ENCODE peak calls at places on chromosomes 7 and 10, in nine cellular contexts. S, N, Z, P, E, W, O, V and L are unnamed samples.

GRCh38 chr7:138029941-138030340 is 28.1 kb upstream of the CREB3L2 start:
- DNase-seq in N (no peak), Z (no peak), E (peak; percentile 3), O (peak; percentile 14), P (no peak), W (no peak), V (peak; percentile 7), S (no peak), L (no peak)

GRCh38 chr10:119431768-119432135 is 110.8 kb downstream of the RGS10 start:
- DNase-seq in Z (no peak), N (no peak), P (no peak), V (no peak), O (no peak), E (no peak), W (no peak), S (no peak), L (no peak)

GRCh38 chr10:35574924-35575352 is 30.2 kb upstream of the GJD4 start:
- DNase-seq in P (no peak), E (no peak), V (peak; percentile 63), Z (no peak), S (no peak), W (peak; percentile 98), N (no peak), O (peak; percentile 88), L (peak; percentile 3)

GRCh38 chr7:105853931-105854419 is 22.4 kb downstream of the ATXN7L1 start:
- DNase-seq in E (no peak), W (peak; percentile 23), S (no peak), Z (no peak), V (peak; percentile 38), P (no peak), N (no peak), O (no peak), L (no peak)

GRCh38 chr7:128351296-128352123 is 7.8 kb upstream of the RBM28 start:
- DNase-seq in O (no peak), S (no peak), Z (no peak), N (no peak), W (no peak), V (peak; percentile 19), E (no peak), P (no peak), L (no peak)

GRCh38 chr10:102043456-102043855 is 12.5 kb downstream of the ARMH3 start:
- DNase-seq in E (no peak), V (no peak), Z (no peak), P (no peak), O (no peak), S (no peak), W (peak; percentile 42), N (no peak), L (no peak)

GRCh38 chr10:124171561-124171960 is 78.2 kb upstream of the CHST15 start:
- DNase-seq in O (no peak), V (no peak), P (no peak), S (no peak), N (no peak), W (no peak), Z (no peak), E (no peak), L (no peak)

GRCh38 chr10:6843477-6843876 is 263.4 kb upstream of the PRKCQ start:
- DNase-seq in S (no peak), N (no peak), E (no peak), P (no peak), W (no peak), O (no peak), Z (no peak), V (no peak), L (no peak)

GRCh38 chr10:130802301-130802700 is 509.2 kb downstream of the TCERG1L start:
- DNase-seq in V (no peak), S (no peak), W (no peak), N (no peak), E (no peak), P (no peak), Z (no peak), O (no peak), L (no peak)

DNA sequence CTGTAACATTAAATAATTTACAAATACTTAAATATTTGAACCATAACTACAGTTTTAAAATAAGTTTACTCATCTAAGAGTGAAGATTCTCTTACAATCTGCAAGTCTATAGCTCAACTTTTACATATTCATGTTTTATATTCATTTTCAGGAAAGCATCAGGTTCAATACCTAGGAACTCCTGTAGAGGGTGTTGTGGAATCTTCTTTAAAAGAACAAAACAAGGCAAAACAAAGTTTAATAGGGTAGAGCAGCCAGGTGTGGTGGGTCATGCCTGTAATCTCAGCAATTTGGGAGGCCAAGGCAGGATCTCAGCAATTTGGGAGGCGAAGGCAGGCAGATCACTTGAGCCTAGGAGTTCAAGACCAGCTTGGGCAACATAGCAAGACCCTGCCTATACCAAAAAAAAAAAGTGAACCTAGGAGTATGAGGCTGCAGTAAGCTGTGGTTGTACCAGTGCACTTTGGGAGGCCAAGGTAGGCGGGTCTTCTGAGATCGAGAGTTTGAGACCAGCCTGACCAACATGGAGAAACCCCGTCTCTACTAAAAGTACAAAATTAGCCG is 45.1 kb downstream of the ST8SIA6 start:
- DNase-seq in S (no peak), W (peak; percentile 5), N (no peak), Z (no peak), V (peak; percentile 33), P (no peak), E (no peak), O (peak; percentile 36), L (no peak)
- TF ChIP-seq CTCF in S (peak; percentile 46), W (peak; percentile 52), N (peak; percentile 22), Z (peak; percentile 12), V (peak; percentile 51), P (peak; percentile 69), E (peak; percentile 54), O (peak; percentile 62), L (peak; percentile 40)

DNA sequence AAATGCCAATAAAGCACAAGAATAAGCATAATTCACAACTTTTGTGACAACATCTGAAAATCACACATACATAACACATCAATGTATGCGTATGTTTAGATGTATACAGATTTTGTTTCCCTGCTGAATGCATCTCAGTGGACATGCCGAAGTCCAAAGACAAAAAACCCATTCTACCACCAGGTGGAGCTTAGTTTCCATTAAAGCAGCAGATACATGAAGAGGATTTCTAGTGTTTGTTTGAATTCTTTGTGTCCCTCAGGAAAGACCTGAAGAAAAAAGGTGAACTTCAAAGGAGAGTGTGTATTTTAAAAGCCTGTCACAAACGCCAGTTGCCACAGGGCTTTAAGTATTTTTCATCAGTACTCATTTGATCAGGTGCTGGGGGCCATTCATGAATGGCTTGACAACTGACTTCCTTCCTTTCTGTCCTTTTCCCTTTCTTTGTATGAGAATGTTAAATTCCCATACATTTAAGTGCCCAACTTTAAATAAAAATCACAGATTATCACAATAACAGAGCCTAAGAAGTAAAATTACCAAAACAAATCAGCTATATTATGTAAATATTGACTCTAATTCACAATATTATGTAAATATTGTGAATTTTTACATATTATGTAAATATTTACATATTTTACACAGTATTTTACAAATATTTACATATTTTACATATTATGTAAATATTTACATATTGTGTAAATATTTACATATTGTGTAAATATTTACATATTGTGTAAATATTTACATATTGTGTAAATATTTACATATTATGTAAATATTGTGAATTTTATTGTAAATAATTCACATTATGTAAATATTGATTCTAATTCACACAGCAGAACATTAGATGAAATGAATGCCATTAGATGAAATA is 343.0 kb downstream of the CRPPA start:
- DNase-seq in P (no peak), E (peak; percentile 56), Z (no peak), W (peak; percentile 64), S (no peak), N (no peak), O (peak; percentile 86), V (peak; percentile 80), L (no peak)
- TF ChIP-seq CTCF in P (peak; percentile 54), E (peak; percentile 76), Z (peak; percentile 74), W (peak; percentile 70), S (peak; percentile 68), N (peak; percentile 63), O (peak; percentile 79), V (peak; percentile 74), L (peak; percentile 72)

DNA sequence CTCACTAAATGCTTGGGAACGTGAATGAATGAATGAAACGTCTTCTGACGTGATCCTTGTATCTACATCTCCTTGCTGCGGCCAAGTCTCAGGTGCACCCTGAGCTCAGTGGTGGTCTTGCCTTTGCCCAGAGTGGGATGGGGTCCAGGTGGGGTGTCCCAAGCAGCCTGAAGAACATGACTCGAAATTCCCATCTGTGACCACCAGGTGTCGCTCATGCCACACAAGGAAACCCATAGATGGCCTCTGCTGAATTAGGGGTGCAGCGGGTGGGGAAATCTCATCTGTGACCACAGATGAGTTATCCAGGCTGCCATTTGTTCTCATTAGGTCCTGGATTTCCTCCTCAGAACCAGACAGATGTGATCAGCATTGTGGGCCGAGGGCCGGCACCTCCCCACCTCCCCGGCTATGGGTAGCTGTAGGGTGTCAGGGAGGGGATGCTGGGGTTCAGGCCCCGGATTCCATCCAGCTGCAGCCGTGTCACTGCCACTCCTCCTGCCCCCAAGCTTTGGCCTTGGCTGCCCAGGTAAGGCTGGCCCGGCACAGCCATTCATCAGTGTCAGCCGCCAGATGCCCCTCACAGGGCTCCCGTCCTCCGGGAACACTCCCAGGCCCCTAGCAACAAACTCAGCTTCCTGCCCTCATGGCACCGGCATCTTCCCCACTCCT is 21.0 kb upstream of the GNA12 start:
- DNase-seq in W (peak; percentile 74), P (peak; percentile 61), Z (peak; percentile 66), V (peak; percentile 75), S (peak; percentile 67), O (peak; percentile 77), E (peak; percentile 44), N (peak; percentile 65), L (peak; percentile 27)
- TF ChIP-seq CTCF in W (peak; percentile 86), P (peak; percentile 99), Z (peak; percentile 86), V (peak; percentile 90), S (peak; percentile 89), O (peak; percentile 86), E (peak; percentile 93), N (peak; percentile 79), L (peak; percentile 83)

GRCh38 chr7:25391295-25391861 is 163.1 kb upstream of the NPVF start:
- DNase-seq in W (peak; percentile 22), P (no peak), O (peak; percentile 56), N (no peak), S (no peak), Z (no peak), E (no peak), V (peak; percentile 62), L (no peak)
- TF ChIP-seq CTCF in W (peak; percentile 45), P (no peak), O (peak; percentile 44), N (peak; percentile 54), S (peak; percentile 54), Z (peak; percentile 78), E (peak; percentile 41), V (peak; percentile 50), L (peak; percentile 43)